ENCODE peak calls at places on chromosomes 11 and 22, in four cellular contexts. C is neuronal stem cell, A is A549, J is mesenchymal stem cell. Y is an unnamed sample.

GRCh38 chr11:29564501-29564900 is 452.3 kb downstream of the KCNA4 start:
- DNase-seq in A (no peak), C (no peak), J (no peak), Y (no peak)

GRCh38 chr11:43579171-43579918 is 101.2 kb upstream of the HSD17B12 start:
- DNase-seq in J (peak; percentile 57), C (no peak), A (peak; percentile 69), Y (peak; percentile 76)

GRCh38 chr11:16958833-16959232 is 55.4 kb downstream of the PLEKHA7 start:
- DNase-seq in C (no peak), A (no peak), J (no peak), Y (no peak)

GRCh38 chr11:20084921-20085814 is 75.1 kb downstream of the DBX1 start:
- DNase-seq in J (no peak), C (no peak), A (no peak), Y (no peak)

GRCh38 chr11:106794058-106794457 is 224.2 kb downstream of the GUCY1A2 start:
- DNase-seq in J (peak; percentile 36), A (no peak), C (no peak), Y (peak; percentile 8)

GRCh38 chr11:29293825-29294224 is 723.0 kb downstream of the KCNA4 start:
- DNase-seq in J (peak; percentile 86), A (peak; percentile 12), C (no peak), Y (peak; percentile 77)

GRCh38 chr11:19768815-19769214 is 56.2 kb downstream of the NAV2 start:
- DNase-seq in A (no peak), J (no peak), C (no peak), Y (no peak)

GRCh38 chr11:64742940-64743590 is 877 bp downstream of the RASGRP2 start:
- DNase-seq in C (no peak), A (peak; percentile 92), J (peak; percentile 57), Y (peak; percentile 64)

GRCh38 chr22:19275104-19275503 is 16.4 kb downstream of the CLTCL1 start:
- DNase-seq in J (no peak), A (no peak), C (no peak), Y (no peak)

GRCh38 chr11:60370252-60370810 is 8.0 kb upstream of the MS4A7 start:
- DNase-seq in A (no peak), C (no peak), J (no peak), Y (no peak)

GRCh38 chr11:19816817-19817216 is 104.2 kb downstream of the NAV2 start:
- DNase-seq in A (no peak), C (no peak), J (no peak), Y (no peak)

GRCh38 chr11:118699508-118700220 is 20.2 kb upstream of the TREH start:
- DNase-seq in J (no peak), C (no peak), A (no peak), Y (no peak)

GRCh38 chr22:44102856-44103255 is 77.9 kb upstream of the PARVG start:
- DNase-seq in J (no peak), A (no peak), C (no peak), Y (no peak)

GRCh38 chr11:116234989-116235567 is 537.7 kb downstream of the BUD13 start:
- DNase-seq in J (no peak), C (no peak), A (no peak), Y (no peak)

GRCh38 chr11:128942807-128943430 is at the start of gene TP53AIP1:
- DNase-seq in J (no peak), C (no peak), A (no peak), Y (no peak)

GRCh38 chr11:92296138-92296515 is 71.5 kb downstream of the FAT3 start:
- DNase-seq in A (no peak), J (peak; percentile 54), C (no peak), Y (peak; percentile 45)

GRCh38 chr11:77602385-77603105 is 12.8 kb downstream of the AQP11 start:
- DNase-seq in A (peak; percentile 42), C (no peak), J (peak; percentile 72), Y (peak; percentile 89)

GRCh38 chr11:107857550-107858216 is 904 bp downstream of the SLC35F2 start:
- DNase-seq in C (no peak), J (peak; percentile 46), A (no peak), Y (peak; percentile 34)

GRCh38 chr11:119585038-119585666 is 143.8 kb downstream of the NECTIN1 start:
- DNase-seq in C (peak; percentile 9), A (no peak), J (no peak), Y (peak; percentile 10)

GRCh38 chr22:37230673-37231405 is 13.2 kb downstream of the RAC2 start:
- DNase-seq in J (no peak), C (no peak), A (no peak), Y (no peak)

GRCh38 chr11:47991266-47991830 is 11.0 kb downstream of the PTPRJ start:
- DNase-seq in C (no peak), A (no peak), J (peak; percentile 62), Y (no peak)

GRCh38 chr11:130872961-130873360 is 43.3 kb downstream of the SNX19 start:
- DNase-seq in J (no peak), A (no peak), C (no peak), Y (peak; percentile 95)

GRCh38 chr11:115739121-115739520 is 234.9 kb upstream of the CADM1 start:
- DNase-seq in A (no peak), C (peak; percentile 12), J (no peak), Y (no peak)

GRCh38 chr11:131691558-131692041 is 321.2 kb downstream of the NTM start:
- DNase-seq in A (no peak), J (no peak), C (no peak), Y (peak; percentile 76)

GRCh38 chr11:2789331-2789730 is 89.5 kb upstream of the KCNQ1OT1 start:
- DNase-seq in A (no peak), J (no peak), C (no peak), Y (no peak)

GRCh38 chr11:31240340-31240904 is 129.1 kb downstream of the DCDC1 start:
- DNase-seq in A (peak; percentile 5), C (peak; percentile 50), J (peak; percentile 47), Y (peak; percentile 39)

GRCh38 chr22:36577019-36577418 is 48.1 kb upstream of the EIF3D start:
- DNase-seq in C (no peak), A (peak; percentile 49), J (peak; percentile 82), Y (peak; percentile 93)

GRCh38 chr22:37410174-37411055 is 16.9 kb downstream of the ELFN2 start:
- DNase-seq in C (no peak), A (no peak), J (no peak), Y (no peak)

GRCh38 chr11:3840289-3840869 is 380 bp downstream of the RHOG start:
- DNase-seq in A (no peak), J (no peak), C (peak; percentile 63), Y (peak; percentile 38)

GRCh38 chr22:22558071-22558971 is 744 bp downstream of the PRAME start:
- DNase-seq in A (peak; percentile 25), J (no peak), C (no peak), Y (peak; percentile 32)

GRCh38 chr22:37345863-37346514 is 63.7 kb downstream of the CYTH4 start:
- DNase-seq in C (no peak), J (peak; percentile 81), A (no peak), Y (peak; percentile 87)

GRCh38 chr11:65973439-65974110 is 12.0 kb downstream of the SART1 start:
- DNase-seq in J (no peak), C (no peak), A (no peak), Y (peak; percentile 68)

GRCh38 chr11:18108254-18108653 is 2.4 kb upstream of the SAAL1 start:
- DNase-seq in C (no peak), J (no peak), A (no peak), Y (no peak)

GRCh38 chr11:78659326-78660319 is 85.0 kb upstream of the NARS2 start:
- DNase-seq in C (no peak), A (no peak), J (no peak), Y (no peak)

GRCh38 chr11:74282863-74283484 is 28.5 kb downstream of the P4HA3 start:
- DNase-seq in A (no peak), C (no peak), J (no peak), Y (peak; percentile 54)

GRCh38 chr11:93359396-93359795 is 28.9 kb downstream of the DEUP1 start:
- DNase-seq in A (no peak), C (no peak), J (no peak), Y (no peak)

GRCh38 chr11:129590030-129590752 is 214.5 kb downstream of the BARX2 start:
- DNase-seq in C (no peak), A (no peak), J (no peak), Y (no peak)

GRCh38 chr11:112440518-112440917 is 179.9 kb upstream of the PLET1 start:
- DNase-seq in J (no peak), A (no peak), C (peak; percentile 14), Y (no peak)
- H3K4me2 ChIP-seq in J (no peak overlapping the region), A (no peak overlapping the region), C (no peak overlapping the region), Y (no peak overlapping the region)

DNA sequence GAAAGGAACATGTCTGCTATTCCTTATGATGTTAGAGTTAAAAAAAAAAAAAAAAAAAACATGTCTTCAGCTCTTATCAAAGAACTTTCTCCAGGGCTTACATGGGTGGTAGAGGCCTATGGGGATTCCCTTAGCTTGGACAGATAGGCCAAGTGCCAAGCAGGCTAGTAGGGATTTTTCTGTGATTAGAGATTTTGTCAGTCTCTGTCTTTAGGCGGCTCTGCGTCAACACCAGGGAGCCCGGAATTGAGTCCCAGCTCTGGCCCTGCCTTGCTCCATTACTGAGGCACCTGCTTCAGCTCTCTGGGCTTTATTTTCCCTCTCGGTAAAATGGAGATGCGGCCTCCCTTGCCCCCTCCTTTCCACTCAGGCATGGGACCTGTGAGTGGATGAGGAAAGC is 13.1 kb downstream of the CRY2 start:
- DNase-seq in J (no peak), A (no peak), C (no peak), Y (no peak)
- H3K4me1 ChIP-seq in J (peaks cover 32% of the 10 kb centered on the region), A (no peaks in the 10 kb centered on the region), C (peaks cover 7% of the 10 kb centered on the region), Y (peaks cover 49% of the 10 kb centered on the region)

DNA sequence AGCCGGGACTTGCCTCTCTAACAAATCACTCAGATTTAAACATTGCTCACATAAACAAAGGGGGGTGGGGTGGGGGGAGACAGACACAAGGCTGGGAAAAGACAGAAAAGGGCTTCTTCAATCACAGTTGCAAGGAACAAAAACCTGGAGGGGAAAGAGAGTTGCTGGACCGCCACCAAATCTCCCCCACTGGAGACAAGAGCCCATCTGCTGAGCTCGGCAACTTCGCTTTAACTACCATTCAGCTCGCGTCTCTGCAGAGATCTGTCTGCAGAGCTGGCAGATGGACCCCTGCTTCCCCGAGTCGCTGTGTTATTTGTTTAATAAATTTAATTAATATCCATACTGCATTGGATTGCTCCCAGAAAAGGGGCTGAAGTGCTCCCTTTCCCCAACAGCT is 165.0 kb downstream of the RCN1 start:
- DNase-seq in J (no peak), C (no peak), A (no peak), Y (no peak)
- H3K4me2 ChIP-seq in J (no peak overlapping the region), C (no peak overlapping the region), A (no peak overlapping the region), Y (no peak overlapping the region)

GRCh38 chr22:27062857-27063256 is 405.5 kb downstream of the MIAT start:
- DNase-seq in A (no peak), C (no peak), J (no peak), Y (no peak)

GRCh38 chr22:27065259-27065658 is 407.9 kb downstream of the MIAT start:
- DNase-seq in J (no peak), C (no peak), A (no peak), Y (no peak)

GRCh38 chr22:27063841-27064240 is 406.5 kb downstream of the MIAT start:
- DNase-seq in J (no peak), C (no peak), A (no peak), Y (no peak)

GRCh38 chr22:27060188-27060587 is 402.8 kb downstream of the MIAT start:
- DNase-seq in C (no peak), J (no peak), A (no peak), Y (no peak)

GRCh38 chr22:27063381-27063780 is 406.0 kb downstream of the MIAT start:
- DNase-seq in A (no peak), C (no peak), J (no peak), Y (no peak)
- H3K4me1 ChIP-seq in A (no peaks in the 10 kb centered on the region), C (peaks cover 16% of the 10 kb centered on the region), J (peaks cover 2% of the 10 kb centered on the region), Y (no peaks in the 10 kb centered on the region)